ENCODE peak calls at places on chromosome 5, in eight cellular contexts. One of them, this sample, is unnamed.
A peak's percentile ranks its signal among the peaks of the same experiment; 100 is the strongest.

GRCh38 chr5:17805426-17805825 is 171.2 kb downstream of the TAF11L14 start:
- DNase-seq in heart left ventricle: no peak
- DNase-seq in Peyer's patch: no peak
- DNase-seq in HepG2: no peak
- DNase-seq in testis: no peak
- DNase-seq in IMR-90: peak; percentile 31
- DNase-seq in adrenal gland: no peak
- DNase-seq in A549: peak; percentile 36
- DNase-seq in this sample: no peak

GRCh38 chr5:25516136-25516535 is 871.4 kb upstream of the CDH10 start:
- DNase-seq in heart left ventricle: no peak
- DNase-seq in Peyer's patch: no peak
- DNase-seq in HepG2: no peak
- DNase-seq in testis: no peak
- DNase-seq in IMR-90: no peak
- DNase-seq in adrenal gland: no peak
- DNase-seq in A549: no peak
- DNase-seq in this sample: no peak

GRCh38 chr5:167582916-167583315 is 708.5 kb upstream of the WWC1 start:
- DNase-seq in heart left ventricle: no peak
- DNase-seq in Peyer's patch: no peak
- DNase-seq in HepG2: no peak
- DNase-seq in testis: no peak
- DNase-seq in IMR-90: peak; percentile 26
- DNase-seq in adrenal gland: no peak
- DNase-seq in A549: no peak
- DNase-seq in this sample: no peak

GRCh38 chr5:126868961-126869451 is 92.1 kb downstream of the LMNB1 start:
- DNase-seq in heart left ventricle: peak; percentile 70
- DNase-seq in Peyer's patch: no peak
- DNase-seq in HepG2: no peak
- DNase-seq in testis: peak; percentile 46
- DNase-seq in IMR-90: peak; percentile 45
- DNase-seq in adrenal gland: peak; percentile 38
- DNase-seq in A549: no peak
- DNase-seq in this sample: no peak

GRCh38 chr5:138282918-138283742 is 8.7 kb upstream of the GFRA3 start:
- DNase-seq in heart left ventricle: no peak
- DNase-seq in Peyer's patch: no peak
- DNase-seq in HepG2: peak; percentile 68
- DNase-seq in testis: peak; percentile 62
- DNase-seq in IMR-90: peak; percentile 67
- DNase-seq in adrenal gland: peak; percentile 56
- DNase-seq in A549: peak; percentile 76
- DNase-seq in this sample: no peak

GRCh38 chr5:97840643-97841042 is 657.6 kb upstream of the RIOK2 start:
- DNase-seq in heart left ventricle: no peak
- DNase-seq in Peyer's patch: no peak
- DNase-seq in HepG2: no peak
- DNase-seq in testis: no peak
- DNase-seq in IMR-90: peak; percentile 44
- DNase-seq in adrenal gland: no peak
- DNase-seq in A549: no peak
- DNase-seq in this sample: no peak

GRCh38 chr5:174895360-174895759 is 171.0 kb downstream of the MSX2 start:
- DNase-seq in heart left ventricle: no peak
- DNase-seq in Peyer's patch: no peak
- DNase-seq in HepG2: no peak
- DNase-seq in testis: no peak
- DNase-seq in IMR-90: no peak
- DNase-seq in adrenal gland: no peak
- DNase-seq in A549: no peak
- DNase-seq in this sample: no peak

GRCh38 chr5:170110403-170111087 is 4.8 kb downstream of the FOXI1 start:
- DNase-seq in heart left ventricle: no peak
- DNase-seq in Peyer's patch: no peak
- DNase-seq in HepG2: no peak
- DNase-seq in testis: no peak
- DNase-seq in IMR-90: no peak
- DNase-seq in adrenal gland: no peak
- DNase-seq in A549: no peak
- DNase-seq in this sample: no peak

GRCh38 chr5:11609570-11610322 is 294.5 kb downstream of the CTNND2 start:
- DNase-seq in heart left ventricle: no peak
- DNase-seq in Peyer's patch: no peak
- DNase-seq in HepG2: no peak
- DNase-seq in testis: no peak
- DNase-seq in IMR-90: no peak
- DNase-seq in adrenal gland: no peak
- DNase-seq in A549: no peak
- DNase-seq in this sample: no peak

GRCh38 chr5:13987843-13988464 is 43.5 kb upstream of the DNAH5 start:
- DNase-seq in heart left ventricle: no peak
- DNase-seq in Peyer's patch: peak; percentile 67
- DNase-seq in HepG2: peak; percentile 37
- DNase-seq in testis: peak; percentile 56
- DNase-seq in IMR-90: peak; percentile 81
- DNase-seq in adrenal gland: peak; percentile 61
- DNase-seq in A549: peak; percentile 74
- DNase-seq in this sample: peak; percentile 50

GRCh38 chr5:14269395-14269794 is 126.3 kb downstream of the TRIO start:
- DNase-seq in heart left ventricle: no peak
- DNase-seq in Peyer's patch: no peak
- DNase-seq in HepG2: no peak
- DNase-seq in testis: no peak
- DNase-seq in IMR-90: no peak
- DNase-seq in adrenal gland: no peak
- DNase-seq in A549: no peak
- DNase-seq in this sample: no peak

GRCh38 chr5:146427619-146427997 is 19.5 kb upstream of the TCERG1 start:
- DNase-seq in heart left ventricle: no peak
- DNase-seq in Peyer's patch: no peak
- DNase-seq in HepG2: no peak
- DNase-seq in testis: no peak
- DNase-seq in IMR-90: no peak
- DNase-seq in adrenal gland: no peak
- DNase-seq in A549: no peak
- DNase-seq in this sample: no peak

GRCh38 chr5:171310816-171311697 is 2.0 kb downstream of the TLX3 start:
- DNase-seq in heart left ventricle: no peak
- DNase-seq in Peyer's patch: no peak
- DNase-seq in HepG2: no peak
- DNase-seq in testis: no peak
- DNase-seq in IMR-90: peak; percentile 39
- DNase-seq in adrenal gland: no peak
- DNase-seq in A549: no peak
- DNase-seq in this sample: no peak

GRCh38 chr5:16736158-16736994 is 119.6 kb upstream of the RETREG1 start:
- DNase-seq in heart left ventricle: no peak
- DNase-seq in Peyer's patch: peak; percentile 73
- DNase-seq in HepG2: peak; percentile 94
- DNase-seq in testis: peak; percentile 82
- DNase-seq in IMR-90: peak; percentile 87
- DNase-seq in adrenal gland: peak; percentile 26
- DNase-seq in A549: no peak
- DNase-seq in this sample: no peak

GRCh38 chr5:540215-541147 is 16.2 kb upstream of the SLC9A3 start:
- DNase-seq in heart left ventricle: no peak
- DNase-seq in Peyer's patch: peak; percentile 45
- DNase-seq in HepG2: no peak
- DNase-seq in testis: no peak
- DNase-seq in IMR-90: no peak
- DNase-seq in adrenal gland: peak; percentile 8
- DNase-seq in A549: no peak
- DNase-seq in this sample: no peak

GRCh38 chr5:9519537-9519936 is 26.3 kb downstream of the SEMA5A start:
- DNase-seq in heart left ventricle: no peak
- DNase-seq in Peyer's patch: no peak
- DNase-seq in HepG2: no peak
- DNase-seq in testis: peak; percentile 43
- DNase-seq in IMR-90: peak; percentile 28
- DNase-seq in adrenal gland: no peak
- DNase-seq in A549: no peak
- DNase-seq in this sample: no peak

GRCh38 chr5:147080391-147080790 is 154.4 kb upstream of the STK32A start:
- DNase-seq in heart left ventricle: no peak
- DNase-seq in Peyer's patch: no peak
- DNase-seq in HepG2: no peak
- DNase-seq in testis: no peak
- DNase-seq in IMR-90: no peak
- DNase-seq in adrenal gland: no peak
- DNase-seq in A549: no peak
- DNase-seq in this sample: no peak

GRCh38 chr5:65076251-65076869 is 307.6 kb downstream of the CWC27 start:
- DNase-seq in heart left ventricle: no peak
- DNase-seq in Peyer's patch: peak; percentile 71
- DNase-seq in HepG2: peak; percentile 45
- DNase-seq in testis: peak; percentile 63
- DNase-seq in IMR-90: peak; percentile 54
- DNase-seq in adrenal gland: peak; percentile 24
- DNase-seq in A549: peak; percentile 52
- DNase-seq in this sample: peak; percentile 19
- TF ChIP-seq POLR2A in heart left ventricle: no peak
- TF ChIP-seq POLR2A in Peyer's patch: no peak
- TF ChIP-seq POLR2A in HepG2: no peak
- TF ChIP-seq POLR2A in testis: no peak
- TF ChIP-seq POLR2A in IMR-90: no peak
- TF ChIP-seq POLR2A in adrenal gland: no peak
- TF ChIP-seq POLR2A in A549: no peak
- TF ChIP-seq POLR2A in this sample: no peak

DNA sequence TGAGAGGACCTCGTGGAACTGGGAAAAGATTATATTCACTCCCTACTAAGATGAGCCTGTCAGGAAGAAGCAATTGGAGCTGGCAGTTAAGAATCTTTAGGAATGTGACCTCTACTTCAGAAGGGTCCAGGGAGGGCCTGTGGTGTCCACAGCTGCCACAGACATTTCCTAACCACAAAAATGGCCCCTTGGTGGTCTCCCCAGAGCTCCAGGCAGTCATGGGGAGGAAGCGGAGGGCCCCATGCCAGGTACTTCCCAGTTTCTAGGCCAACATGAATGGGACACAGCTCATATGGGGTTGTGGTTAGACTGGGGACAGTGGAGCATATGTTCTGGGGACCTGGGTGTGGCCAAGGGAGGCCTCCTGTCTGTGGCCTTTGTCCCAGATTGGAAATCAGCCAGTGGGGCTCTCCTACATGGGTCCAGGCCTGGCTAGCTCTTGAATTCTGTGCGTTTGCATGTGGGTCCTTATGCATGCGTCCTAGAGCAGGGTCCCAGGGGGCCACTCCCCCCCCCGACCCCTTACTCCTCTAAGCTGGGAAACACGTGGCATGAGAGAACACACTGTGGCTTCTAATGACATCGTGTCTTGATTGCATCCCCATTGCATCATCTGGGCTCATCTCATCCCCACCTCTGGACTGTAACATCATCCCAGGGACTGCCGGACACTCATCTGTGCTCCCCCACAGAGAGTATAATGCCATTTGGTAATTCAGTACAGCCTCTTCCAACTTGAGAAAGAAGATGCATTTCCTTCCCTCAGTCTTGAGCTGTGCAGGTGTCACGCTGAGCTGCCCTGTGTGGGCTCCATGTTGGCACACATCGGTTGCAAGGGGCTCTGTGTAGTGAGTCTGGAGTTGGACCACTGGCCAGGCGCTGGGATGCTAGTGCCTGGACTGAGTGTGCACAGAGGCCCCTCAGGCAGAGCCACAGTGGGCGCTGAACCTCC is 31.3 kb downstream of the IRF1 start:
- DNase-seq in heart left ventricle: no peak
- DNase-seq in Peyer's patch: peak; percentile 80
- DNase-seq in HepG2: no peak
- DNase-seq in testis: no peak
- DNase-seq in IMR-90: peak; percentile 75
- DNase-seq in adrenal gland: no peak
- DNase-seq in A549: no peak
- DNase-seq in this sample: no peak
- TF ChIP-seq POLR2A in heart left ventricle: no peak
- TF ChIP-seq POLR2A in Peyer's patch: no peak
- TF ChIP-seq POLR2A in HepG2: no peak
- TF ChIP-seq POLR2A in testis: no peak
- TF ChIP-seq POLR2A in IMR-90: no peak
- TF ChIP-seq POLR2A in adrenal gland: no peak
- TF ChIP-seq POLR2A in A549: no peak
- TF ChIP-seq POLR2A in this sample: no peak

GRCh38 chr5:68455216-68455615 is 239.7 kb downstream of the PIK3R1 start:
- DNase-seq in heart left ventricle: no peak
- DNase-seq in Peyer's patch: no peak
- DNase-seq in HepG2: no peak
- DNase-seq in testis: no peak
- DNase-seq in IMR-90: no peak
- DNase-seq in adrenal gland: no peak
- DNase-seq in A549: no peak
- DNase-seq in this sample: no peak

GRCh38 chr5:68458416-68458815 is 242.9 kb downstream of the PIK3R1 start:
- DNase-seq in heart left ventricle: no peak
- DNase-seq in Peyer's patch: no peak
- DNase-seq in HepG2: no peak
- DNase-seq in testis: no peak
- DNase-seq in IMR-90: no peak
- DNase-seq in adrenal gland: no peak
- DNase-seq in A549: no peak
- DNase-seq in this sample: no peak

GRCh38 chr5:68456756-68457217 is 241.2 kb downstream of the PIK3R1 start:
- DNase-seq in heart left ventricle: no peak
- DNase-seq in Peyer's patch: peak; percentile 63
- DNase-seq in HepG2: peak; percentile 20
- DNase-seq in testis: peak; percentile 55
- DNase-seq in IMR-90: peak; percentile 53
- DNase-seq in adrenal gland: peak; percentile 34
- DNase-seq in A549: peak; percentile 78
- DNase-seq in this sample: no peak

GRCh38 chr5:68459093-68459492 is 243.5 kb downstream of the PIK3R1 start:
- DNase-seq in heart left ventricle: no peak
- DNase-seq in Peyer's patch: no peak
- DNase-seq in HepG2: peak; percentile 56
- DNase-seq in testis: no peak
- DNase-seq in IMR-90: no peak
- DNase-seq in adrenal gland: no peak
- DNase-seq in A549: no peak
- DNase-seq in this sample: no peak

DNA sequence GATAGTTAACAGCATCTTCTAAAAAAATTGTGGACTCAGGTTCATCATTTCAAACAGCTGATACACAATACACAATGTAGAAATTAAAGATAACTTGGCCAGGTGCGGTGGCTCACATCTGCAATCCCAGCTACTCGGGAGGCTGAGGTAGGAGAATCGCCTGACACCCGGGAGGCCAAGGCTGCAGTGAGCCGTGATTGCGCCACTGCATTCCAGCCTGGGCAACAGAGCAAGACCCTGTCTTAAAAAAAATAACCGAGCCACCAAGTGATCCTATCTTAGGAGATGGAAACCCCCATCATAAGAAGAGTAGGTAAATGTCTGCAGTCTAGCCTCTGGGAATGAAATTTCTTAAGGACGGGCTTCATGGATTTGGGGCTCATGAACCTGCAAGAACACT is 241.7 kb downstream of the PIK3R1 start:
- DNase-seq in heart left ventricle: no peak
- DNase-seq in Peyer's patch: no peak
- DNase-seq in HepG2: no peak
- DNase-seq in testis: no peak
- DNase-seq in IMR-90: no peak
- DNase-seq in adrenal gland: no peak
- DNase-seq in A549: no peak
- DNase-seq in this sample: no peak
- TF ChIP-seq POLR2A in heart left ventricle: no peak
- TF ChIP-seq POLR2A in Peyer's patch: no peak
- TF ChIP-seq POLR2A in HepG2: no peak
- TF ChIP-seq POLR2A in testis: no peak
- TF ChIP-seq POLR2A in IMR-90: no peak
- TF ChIP-seq POLR2A in adrenal gland: no peak
- TF ChIP-seq POLR2A in A549: no peak
- TF ChIP-seq POLR2A in this sample: no peak

GRCh38 chr5:141968914-141969608 is at the start of gene RNF14:
- DNase-seq in heart left ventricle: peak; percentile 98
- DNase-seq in Peyer's patch: peak; percentile 97
- DNase-seq in HepG2: peak; percentile 87
- DNase-seq in testis: peak; percentile 94
- DNase-seq in IMR-90: peak; percentile 91
- DNase-seq in adrenal gland: peak; percentile 95
- DNase-seq in A549: peak; percentile 94
- DNase-seq in this sample: peak; percentile 97
- TF ChIP-seq POLR2A in heart left ventricle: peak; percentile 51
- TF ChIP-seq POLR2A in Peyer's patch: peak; percentile 97
- TF ChIP-seq POLR2A in HepG2: peak; percentile 91
- TF ChIP-seq POLR2A in testis: peak; percentile 87
- TF ChIP-seq POLR2A in IMR-90: peak; percentile 94
- TF ChIP-seq POLR2A in adrenal gland: peak; percentile 98
- TF ChIP-seq POLR2A in A549: peak; percentile 78
- TF ChIP-seq POLR2A in this sample: peak; percentile 91